ENCODE peak calls at places on chromosome 4, in six cellular contexts. F, J, Y, K, A and H are unnamed samples. For H3K4me1, the result is how much of the 10 kb centered on the place peaks cover.

GRCh38 chr4:86594559-86595425 is 677 bp downstream of the PTPN13 start:
- DNase-seq in Y (peak), J (no peak), K (peak), A (peak), F (peak), H (peak)

GRCh38 chr4:82201303-82201702 is 172.5 kb downstream of the HNRNPD start:
- DNase-seq in A (no peak), J (no peak), K (no peak), F (peak), Y (peak), H (peak)

GRCh38 chr4:7331682-7332000 is 103.1 kb downstream of the PSAPL1 start:
- DNase-seq in F (no peak), Y (no peak), J (no peak), K (no peak), A (no peak), H (peak)

GRCh38 chr4:168725935-168726334 is 229.1 kb downstream of the PALLD start:
- DNase-seq in Y (no peak), K (no peak), A (no peak), J (no peak), F (no peak), H (no peak)

GRCh38 chr4:55444822-55445221 is 49.1 kb downstream of the TMEM165 start:
- DNase-seq in Y (no peak), J (no peak), F (no peak), K (no peak), A (no peak), H (no peak)

GRCh38 chr4:108036252-108036651 is 46.6 kb downstream of the HADH start:
- DNase-seq in A (peak), J (peak), F (no peak), K (peak), Y (no peak), H (no peak)

GRCh38 chr4:74658114-74658513 is 136.2 kb downstream of the BTC start:
- DNase-seq in Y (no peak), K (no peak), A (no peak), J (no peak), F (no peak), H (no peak)

GRCh38 chr4:59664771-59665170 is 1535.4 kb upstream of the ADGRL3 start:
- DNase-seq in K (no peak), J (no peak), A (no peak), Y (no peak), F (no peak), H (no peak)

GRCh38 chr4:171880136-171880535 is 66.9 kb downstream of the GALNTL6 start:
- DNase-seq in J (no peak), A (no peak), K (no peak), Y (peak), F (no peak), H (no peak)

GRCh38 chr4:6732441-6733357 is 16.7 kb downstream of the BLOC1S4 start:
- DNase-seq in J (no peak), A (no peak), K (peak), Y (peak), F (peak), H (peak)

GRCh38 chr4:19961092-19961491 is 290.6 kb upstream of the SLIT2 start:
- DNase-seq in K (no peak), Y (no peak), A (no peak), J (no peak), F (no peak), H (no peak)
- H3K4me3 ChIP-seq in K (no peak), Y (no peak), A (no peak), J (no peak), F (no peak), H (no peak)

DNA sequence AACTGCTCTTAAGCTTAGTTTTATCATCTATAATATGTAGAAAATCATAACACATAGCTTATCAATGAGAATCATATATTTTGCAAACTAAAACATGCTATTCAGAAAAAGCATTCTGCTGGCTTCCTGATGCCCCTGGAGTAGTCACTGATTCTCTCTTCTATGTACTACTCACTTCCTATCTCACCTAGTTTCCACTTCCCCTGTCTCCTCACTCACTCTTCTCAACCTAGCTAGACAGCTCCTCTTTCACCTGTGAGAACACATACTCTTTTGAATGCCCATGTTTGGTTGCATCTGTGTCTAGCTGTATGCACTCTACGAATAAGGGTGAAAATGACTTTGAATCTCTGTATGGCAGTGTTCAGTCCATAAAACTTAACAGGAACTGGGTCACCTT is 9.3 kb downstream of the TMEM144 start:
- DNase-seq in A (no peak), F (no peak), K (no peak), J (no peak), Y (no peak), H (no peak)
- H3K4me1 ChIP-seq in A (under half), F (under half), K (under half), J (under half), Y (under half), H (under half)

GRCh38 chr4:2797188-2797544 is 4.3 kb downstream of the SH3BP2 start:
- DNase-seq in Y (no peak), K (peak), A (no peak), F (peak), J (no peak), H (peak)
- H3K27ac ChIP-seq in Y (no peak), K (no peak), A (peak), F (peak), J (peak), H (peak)

GRCh38 chr4:73450398-73451004 is 14.5 kb downstream of the AFP start:
- DNase-seq in Y (peak), J (no peak), F (no peak), A (no peak), K (no peak), H (no peak)

GRCh38 chr4:73448448-73449203 is 12.6 kb downstream of the AFP start:
- DNase-seq in J (no peak), K (no peak), A (no peak), Y (no peak), F (no peak), H (no peak)

GRCh38 chr4:73446336-73446938 is 10.4 kb downstream of the AFP start:
- DNase-seq in F (no peak), K (no peak), J (peak), A (peak), Y (peak), H (no peak)

GRCh38 chr4:73445383-73446335 is 9.6 kb downstream of the AFP start:
- DNase-seq in K (no peak), Y (no peak), J (no peak), A (no peak), F (no peak), H (no peak)

GRCh38 chr4:73447701-73448100 is 11.7 kb downstream of the AFP start:
- DNase-seq in K (no peak), J (no peak), Y (no peak), F (no peak), A (no peak), H (no peak)
- H3K4me3 ChIP-seq in K (no peak), J (no peak), Y (no peak), F (no peak), A (no peak), H (no peak)

GRCh38 chr4:148051403-148051802 is 319.5 kb downstream of the ARHGAP10 start:
- DNase-seq in J (no peak), A (no peak), K (no peak), F (no peak), Y (no peak), H (no peak)

GRCh38 chr4:148053298-148054003 is 321.6 kb downstream of the ARHGAP10 start:
- DNase-seq in Y (no peak), F (no peak), J (no peak), A (no peak), K (no peak), H (no peak)

GRCh38 chr4:148054275-148054674 is 322.4 kb downstream of the ARHGAP10 start:
- DNase-seq in Y (no peak), J (peak), F (no peak), K (no peak), A (peak), H (no peak)

GRCh38 chr4:148055844-148056243 is 324.0 kb downstream of the ARHGAP10 start:
- DNase-seq in F (no peak), A (no peak), Y (no peak), J (no peak), K (no peak), H (no peak)

DNA sequence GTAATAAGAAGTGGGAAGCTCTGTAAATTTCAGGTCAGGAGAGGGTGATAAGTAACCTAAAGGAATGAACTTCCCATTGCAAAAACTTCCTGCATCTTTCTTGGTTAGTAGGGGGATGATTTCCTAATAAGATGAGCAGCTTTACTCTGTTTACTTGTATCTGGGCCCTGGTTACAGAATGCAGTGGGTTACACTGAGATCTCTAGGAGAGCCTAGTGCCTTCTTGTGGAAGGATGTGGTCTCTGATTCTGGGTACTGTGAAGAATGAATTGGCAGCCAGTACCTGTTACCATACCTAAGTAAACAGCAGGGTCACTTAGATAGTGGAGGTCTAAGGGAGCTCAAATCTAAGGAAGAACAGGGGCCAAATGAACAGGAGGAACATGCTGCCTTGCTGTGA is 320.6 kb downstream of the ARHGAP10 start:
- DNase-seq in K (no peak), Y (no peak), F (no peak), J (peak), A (peak), H (no peak)
- H3K4me1 ChIP-seq in K (under half), Y (under half), F (under half), J (half or more), A (half or more), H (under half)

GRCh38 chr4:20273793-20274192 is 22.1 kb downstream of the SLIT2 start:
- DNase-seq in F (no peak), J (no peak), Y (no peak), A (no peak), K (no peak), H (no peak)
- H3K27ac ChIP-seq in F (no peak), J (no peak), Y (no peak), A (no peak), K (no peak), H (no peak)

GRCh38 chr4:184804621-184805020 is 21.1 kb downstream of the ACSL1 start:
- DNase-seq in K (no peak), J (no peak), F (no peak), A (no peak), Y (no peak), H (no peak)
- H3K4me3 ChIP-seq in K (no peak), J (no peak), F (no peak), A (no peak), Y (no peak), H (peak)

DNA sequence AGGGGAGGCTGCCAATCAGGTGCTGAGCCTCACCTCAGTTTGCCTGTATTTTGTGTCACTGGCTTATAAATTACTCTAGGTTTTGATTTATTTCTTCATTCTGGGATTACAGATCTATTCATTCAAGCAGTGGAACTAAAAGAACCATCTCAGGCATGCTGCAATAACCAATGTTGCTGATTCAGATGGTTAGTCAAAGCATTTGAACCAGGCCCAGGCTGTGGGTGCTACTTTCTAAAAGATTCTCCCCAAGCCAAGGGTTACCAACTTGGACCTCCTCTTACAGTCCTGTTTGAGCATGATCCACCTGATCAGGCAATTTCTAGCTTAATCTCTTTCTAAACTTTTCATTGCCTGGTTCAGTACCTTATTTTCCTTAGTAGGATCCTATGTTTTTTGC is 67.2 kb downstream of the TMEM131L start:
- DNase-seq in J (no peak), F (no peak), K (no peak), Y (no peak), A (no peak), H (no peak)
- H3K4me1 ChIP-seq in J (half or more), F (under half), K (under half), Y (under half), A (half or more), H (under half)

DNA sequence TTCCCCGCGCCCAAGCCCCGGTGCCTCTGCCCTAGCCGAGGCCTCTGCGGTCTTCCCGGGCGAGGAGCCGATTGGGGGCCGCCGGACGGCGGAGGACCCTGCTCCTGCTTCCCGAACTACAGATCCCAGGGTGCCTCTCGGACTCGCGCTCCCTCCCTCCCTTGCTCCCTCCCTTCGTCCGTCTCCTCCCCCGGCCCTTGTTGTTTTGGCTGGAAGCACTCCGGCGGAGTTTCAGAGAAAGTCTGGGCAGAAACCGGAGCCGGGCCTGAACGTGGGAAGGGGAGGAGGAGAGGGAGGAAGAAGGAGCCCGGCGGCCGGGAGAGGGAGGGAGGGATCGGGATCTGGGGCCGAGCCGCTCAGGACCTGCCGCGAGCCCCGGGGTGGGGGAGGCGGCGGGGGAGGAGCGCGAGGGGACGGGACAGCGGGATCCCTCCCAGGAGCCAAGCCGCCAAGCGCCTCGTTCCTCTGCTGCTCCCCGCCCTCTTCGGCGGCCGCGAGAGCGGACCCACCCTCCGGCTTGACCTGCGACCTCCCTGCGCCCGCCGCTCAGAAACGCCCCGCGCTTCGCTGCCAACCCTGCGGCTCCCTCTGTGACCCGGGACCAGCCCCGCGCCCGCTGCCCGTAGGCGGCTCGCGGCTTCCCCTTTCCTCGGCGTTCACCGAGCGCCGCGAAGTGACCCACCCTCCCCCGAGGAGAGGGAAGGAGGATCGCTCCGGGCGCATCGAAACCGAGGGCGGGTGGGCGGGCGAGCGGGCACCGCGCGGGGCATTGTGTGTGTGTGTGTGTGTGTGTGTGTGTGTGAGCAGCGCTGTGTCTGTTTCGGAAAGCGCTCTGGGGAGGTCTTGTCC is 473 bp upstream of the GAB1 start:
- DNase-seq in A (peak), K (peak), F (peak), J (no peak), Y (peak), H (peak)
- H3K27ac ChIP-seq in A (no peak), K (peak), F (peak), J (no peak), Y (peak), H (peak)

GRCh38 chr4:64158648-64159326 is 250.5 kb downstream of the TECRL start:
- DNase-seq in A (peak), F (peak), J (no peak), K (peak), Y (peak), H (no peak)
- H3K4me3 ChIP-seq in A (no peak), F (peak), J (no peak), K (no peak), Y (peak), H (no peak)